ENCODE peak calls at places on chromosomes 1 and 21, in five cellular contexts. P is ELR; F is naive thymus-derived CD8-positive, alpha-beta T cell; A is CD4-positive, CD25-positive, alpha-beta regulatory T cell; X is neural progenitor cell. G is an unnamed sample.

GRCh38 chr1:53585116-53585515 is 125.9 kb downstream of the DMRTB1 start:
- DNase-seq in P (no peak), A (peak), F (peak), X (no peak), G (peak)

GRCh38 chr1:18417317-18418269 is 63.1 kb upstream of the KLHDC7A start:
- DNase-seq in A (no peak), F (no peak), X (no peak), P (no peak), G (no peak)

GRCh38 chr1:43205671-43206070 is 33.5 kb downstream of the CFAP57 start:
- DNase-seq in P (peak), A (no peak), X (no peak), F (no peak), G (peak)

GRCh38 chr21:28687571-28687970 is 305.1 kb downstream of the LTN1 start:
- DNase-seq in X (no peak), A (no peak), P (peak), F (no peak), G (no peak)

GRCh38 chr21:44947111-44947929 is 7.5 kb downstream of the SLX9 start:
- DNase-seq in X (no peak), F (no peak), P (peak), A (no peak), G (no peak)

GRCh38 chr1:68506386-68506785 is 9.5 kb upstream of the DEPDC1 start:
- DNase-seq in X (no peak), F (no peak), A (no peak), P (no peak), G (peak)

GRCh38 chr1:16617101-16617727 is 3.9 kb upstream of the NBPF1 start:
- DNase-seq in F (no peak), P (no peak), A (no peak), X (peak), G (no peak)

GRCh38 chr1:61086245-61086644 is 3.9 kb downstream of the NFIA start:
- DNase-seq in A (no peak), P (no peak), F (no peak), X (no peak), G (no peak)

GRCh38 chr1:231278100-231278790 is 37.2 kb downstream of the GNPAT start:
- DNase-seq in P (no peak), X (no peak), A (no peak), F (no peak), G (no peak)

GRCh38 chr1:184596950-184597651 is 157.6 kb downstream of the EDEM3 start:
- DNase-seq in P (peak), F (no peak), A (no peak), X (peak), G (no peak)

GRCh38 chr1:207088161-207088560 is 499 bp upstream of the C4BPB start:
- DNase-seq in X (no peak), A (no peak), F (no peak), P (no peak), G (no peak)

GRCh38 chr1:53878492-53879105 is 11.0 kb downstream of the YIPF1 start:
- DNase-seq in X (peak), F (no peak), P (peak), A (peak), G (peak)

GRCh38 chr1:2206813-2207488 is 12.4 kb upstream of the FAAP20 start:
- DNase-seq in F (no peak), A (no peak), X (no peak), P (no peak), G (no peak)

GRCh38 chr1:114173704-114174103 is 20.0 kb upstream of the SYT6 start:
- DNase-seq in P (no peak), A (no peak), X (no peak), F (no peak), G (no peak)

GRCh38 chr1:228317891-228318810 is 88.5 kb downstream of the TRIM11 start:
- DNase-seq in A (no peak), F (no peak), X (no peak), P (no peak), G (no peak)

GRCh38 chr1:28581531-28582247 is 10.4 kb upstream of the RAB42 start:
- DNase-seq in P (peak), X (peak), F (peak), A (peak), G (peak)

GRCh38 chr1:33470495-33471012 is 1.9 kb upstream of the ZSCAN20 start:
- DNase-seq in A (peak), F (peak), P (peak), X (peak), G (peak)

GRCh38 chr1:63108226-63108625 is 214.1 kb upstream of the FOXD3 start:
- DNase-seq in F (no peak), A (no peak), P (no peak), X (no peak), G (no peak)

GRCh38 chr1:2301607-2302291 is 73.6 kb downstream of the SKI start:
- DNase-seq in P (no peak), X (no peak), F (peak), A (no peak), G (no peak)

GRCh38 chr1:204344665-204345064 is 15.1 kb downstream of the PLEKHA6 start:
- DNase-seq in F (no peak), A (no peak), X (no peak), P (no peak), G (no peak)

GRCh38 chr1:35112668-35113067 is 33.5 kb downstream of the ZMYM1 start:
- DNase-seq in P (peak), A (no peak), F (no peak), X (no peak), G (peak)

GRCh38 chr1:45037456-45037855 is 25.4 kb downstream of the UROD start:
- DNase-seq in A (no peak), F (no peak), X (no peak), P (peak), G (peak)

GRCh38 chr21:46354046-46354445 is 30.1 kb downstream of the PCNT start:
- DNase-seq in P (no peak), F (no peak), A (no peak), X (no peak), G (no peak)

GRCh38 chr21:41848971-41849580 is 30.1 kb downstream of the PRDM15 start:
- DNase-seq in F (no peak), P (no peak), X (no peak), A (no peak), G (no peak)

GRCh38 chr1:213622365-213623087 is 365.2 kb upstream of the PROX1 start:
- DNase-seq in F (no peak), P (no peak), A (no peak), X (no peak), G (no peak)

GRCh38 chr1:33818071-33818470 is 45.8 kb upstream of the HMGB4 start:
- DNase-seq in F (no peak), X (no peak), A (no peak), P (no peak), G (no peak)

GRCh38 chr1:101337968-101338367 is 101.1 kb downstream of the S1PR1 start:
- DNase-seq in A (no peak), P (no peak), F (no peak), X (no peak), G (no peak)

GRCh38 chr21:45265721-45266517 is 21.8 kb downstream of the POFUT2 start:
- DNase-seq in F (no peak), X (no peak), P (no peak), A (no peak), G (no peak)

GRCh38 chr1:20291621-20292020 is 946 bp downstream of the VWA5B1 start:
- DNase-seq in X (peak), F (no peak), A (no peak), P (no peak), G (no peak)

GRCh38 chr1:153946622-153947246 is at the start of gene DENND4B:
- DNase-seq in F (peak), P (peak), X (peak), A (peak), G (peak)

G was measured in IMR-90.